ENCODE peak calls at places on chromosomes 6 and 20, in eight cellular contexts. O, Y, W, R, H, S, M and N are unnamed samples.

GRCh38 chr20:3904224-3904623 is 15.0 kb downstream of the PANK2 start:
- DNase-seq in O (no peak), Y (no peak), W (no peak), R (no peak), H (no peak), S (no peak), M (no peak), N (no peak)

GRCh38 chr20:58709013-58709702 is 16.6 kb downstream of the NPEPL1 start:
- DNase-seq in O (no peak), Y (no peak), W (no peak), R (no peak), H (no peak), S (no peak), M (no peak), N (no peak)

GRCh38 chr6:90284236-90284744 is 12.4 kb downstream of the BACH2 start:
- DNase-seq in O (peak), Y (no peak), W (no peak), R (peak), H (peak), S (no peak), M (no peak), N (no peak)

GRCh38 chr6:15183979-15184378 is 61.9 kb upstream of the JARID2 start:
- DNase-seq in O (no peak), Y (no peak), W (no peak), R (no peak), H (no peak), S (no peak), M (no peak), N (no peak)

GRCh38 chr6:87196275-87196842 is 41.0 kb downstream of the ZNF292 start:
- DNase-seq in O (no peak), Y (no peak), W (no peak), R (no peak), H (no peak), S (no peak), M (no peak), N (no peak)

GRCh38 chr6:17015144-17015543 is 86.7 kb upstream of the STMND1 start:
- DNase-seq in O (no peak), Y (no peak), W (no peak), R (peak), H (peak), S (no peak), M (no peak), N (no peak)

GRCh38 chr6:72042088-72042487 is 155.7 kb downstream of the RIMS1 start:
- DNase-seq in O (no peak), Y (no peak), W (no peak), R (no peak), H (no peak), S (no peak), M (no peak), N (no peak)

GRCh38 chr6:170317718-170318117 is 11.2 kb downstream of the FAM120B start:
- DNase-seq in O (peak), Y (no peak), W (no peak), R (no peak), H (no peak), S (no peak), M (no peak), N (no peak)

GRCh38 chr6:19771753-19772336 is 65.3 kb upstream of the ID4 start:
- DNase-seq in O (no peak), Y (no peak), W (no peak), R (peak), H (no peak), S (no peak), M (no peak), N (no peak)

GRCh38 chr6:41512146-41512701 is 34.0 kb upstream of the FOXP4 start:
- DNase-seq in O (no peak), Y (no peak), W (no peak), R (no peak), H (no peak), S (no peak), M (no peak), N (no peak)

GRCh38 chr20:23043376-23043775 is 6.1 kb downstream of the THBD start:
- DNase-seq in O (no peak), Y (no peak), W (no peak), R (no peak), H (no peak), S (no peak), M (no peak), N (no peak)

GRCh38 chr20:49699200-49699992 is 14.3 kb downstream of the B4GALT5 start:
- DNase-seq in O (no peak), Y (no peak), W (no peak), R (peak), H (no peak), S (no peak), M (no peak), N (no peak)

GRCh38 chr6:110731196-110731595 is 84.1 kb downstream of the CDK19 start:
- DNase-seq in O (no peak), Y (no peak), W (no peak), R (no peak), H (no peak), S (no peak), M (no peak), N (no peak)

GRCh38 chr20:17995967-17996819 is 27.4 kb downstream of the MGME1 start:
- DNase-seq in O (no peak), Y (peak), W (peak), R (peak), H (peak), S (no peak), M (peak), N (peak)

GRCh38 chr6:170201361-170201760 is 89.5 kb downstream of the DLL1 start:
- DNase-seq in O (no peak), Y (no peak), W (no peak), R (no peak), H (no peak), S (no peak), M (no peak), N (no peak)

GRCh38 chr20:4076671-4077070 is 61.3 kb upstream of the RNF24 start:
- DNase-seq in O (no peak), Y (no peak), W (no peak), R (peak), H (peak), S (no peak), M (no peak), N (no peak)

GRCh38 chr6:81562169-81562568 is 190.3 kb downstream of the TENT5A start:
- DNase-seq in O (no peak), Y (no peak), W (no peak), R (peak), H (peak), S (no peak), M (no peak), N (no peak)

GRCh38 chr20:11271319-11271718 is 597.5 kb upstream of the JAG1 start:
- DNase-seq in O (no peak), Y (no peak), W (no peak), R (no peak), H (no peak), S (no peak), M (no peak), N (peak)

GRCh38 chr20:49279677-49280462 is 2.0 kb upstream of the ZNFX1 start:
- DNase-seq in O (no peak), Y (no peak), W (no peak), R (no peak), H (no peak), S (no peak), M (no peak), N (no peak)

GRCh38 chr6:20098267-20098876 is 113.9 kb downstream of the MBOAT1 start:
- DNase-seq in O (no peak), Y (no peak), W (no peak), R (no peak), H (no peak), S (no peak), M (no peak), N (no peak)

GRCh38 chr20:41076776-41077175 is 48.2 kb downstream of the TOP1 start:
- DNase-seq in O (no peak), Y (no peak), W (no peak), R (no peak), H (no peak), S (no peak), M (no peak), N (no peak)